ENCODE peak calls at places on chromosomes 13 and 19, in eight cellular contexts. H, K, A, X, C, T, V and N are unnamed samples.

GRCh38 chr13:25490236-25490635 is 118.5 kb downstream of the ATP8A2 start:
- DNase-seq in H (no peak), K (no peak), A (no peak), X (no peak), C (no peak), T (no peak), V (no peak), N (no peak)

GRCh38 chr19:17968376-17968775 is 1.5 kb downstream of the KCNN1 start:
- DNase-seq in H (no peak), K (no peak), A (no peak), X (no peak), C (no peak), T (no peak), V (no peak), N (no peak)

GRCh38 chr13:76993021-76993420 is 1.1 kb downstream of the CLN5 start:
- DNase-seq in H (no peak), K (no peak), A (no peak), X (peak; percentile 28), C (no peak), T (peak; percentile 49), V (no peak), N (no peak)

GRCh38 chr19:10289167-10289835 is 451 bp upstream of the ICAM5 start:
- DNase-seq in H (peak; percentile 52), K (peak; percentile 60), A (peak; percentile 72), X (peak; percentile 54), C (peak; percentile 76), T (peak; percentile 36), V (no peak), N (peak; percentile 91)

GRCh38 chr19:6674868-6675305 is 4.9 kb upstream of the TNFSF14 start:
- DNase-seq in H (peak; percentile 84), K (peak; percentile 92), A (peak; percentile 97), X (peak; percentile 21), C (peak; percentile 98), T (peak; percentile 80), V (peak; percentile 73), N (peak; percentile 93)

GRCh38 chr13:96992633-96993032 is 1.6 kb downstream of the OXGR1 start:
- DNase-seq in H (no peak), K (no peak), A (no peak), X (no peak), C (no peak), T (no peak), V (no peak), N (no peak)

GRCh38 chr13:46324976-46325375 is 62.1 kb downstream of the RUBCNL start:
- DNase-seq in H (no peak), K (no peak), A (no peak), X (no peak), C (no peak), T (peak; percentile 68), V (no peak), N (no peak)

GRCh38 chr13:99988469-99989375 is 7.1 kb downstream of the ZIC2 start:
- DNase-seq in H (no peak), K (no peak), A (no peak), X (no peak), C (no peak), T (no peak), V (no peak), N (no peak)

GRCh38 chr13:74015137-74015536 is 119.1 kb downstream of the KLF12 start:
- DNase-seq in H (no peak), K (no peak), A (no peak), X (peak; percentile 39), C (no peak), T (peak; percentile 41), V (no peak), N (peak; percentile 18)

GRCh38 chr19:45496349-45496953 is 396 bp downstream of the RTN2 start:
- DNase-seq in H (no peak), K (no peak), A (peak; percentile 56), X (no peak), C (peak; percentile 72), T (no peak), V (no peak), N (no peak)

GRCh38 chr13:33483471-33483870 is 197.9 kb upstream of the STARD13 start:
- DNase-seq in H (no peak), K (no peak), A (no peak), X (peak; percentile 28), C (no peak), T (peak; percentile 40), V (no peak), N (no peak)

GRCh38 chr19:29524201-29524911 is 1.4 kb upstream of the VSTM2B start:
- DNase-seq in H (no peak), K (no peak), A (no peak), X (no peak), C (no peak), T (no peak), V (no peak), N (no peak)

GRCh38 chr13:82088781-82089180 is 1747.9 kb upstream of the SPRY2 start:
- DNase-seq in H (no peak), K (no peak), A (no peak), X (no peak), C (no peak), T (no peak), V (no peak), N (no peak)

GRCh38 chr19:12788682-12789097 is 2.6 kb upstream of the JUNB start:
- DNase-seq in H (no peak), K (no peak), A (peak; percentile 69), X (peak; percentile 75), C (peak; percentile 72), T (peak; percentile 81), V (peak; percentile 90), N (peak; percentile 93)

GRCh38 chr13:106373304-106373988 is 162.0 kb downstream of the EFNB2 start:
- DNase-seq in H (no peak), K (no peak), A (no peak), X (no peak), C (no peak), T (no peak), V (no peak), N (peak; percentile 77)

GRCh38 chr19:18778826-18779354 is 12.2 kb downstream of the COMP start:
- DNase-seq in H (no peak), K (no peak), A (no peak), X (no peak), C (no peak), T (no peak), V (no peak), N (no peak)

GRCh38 chr13:24053505-24054251 is 106.8 kb upstream of the SPATA13 start:
- DNase-seq in H (peak; percentile 36), K (peak; percentile 35), A (peak; percentile 80), X (peak; percentile 68), C (peak; percentile 80), T (peak; percentile 75), V (no peak), N (peak; percentile 81)

GRCh38 chr13:67036694-67037093 is 193.4 kb downstream of the PCDH9 start:
- DNase-seq in H (no peak), K (no peak), A (no peak), X (no peak), C (no peak), T (no peak), V (no peak), N (no peak)

GRCh38 chr19:45442927-45443461 is 19.3 kb upstream of the ERCC1 start:
- DNase-seq in H (no peak), K (no peak), A (peak; percentile 72), X (peak; percentile 59), C (peak; percentile 60), T (peak; percentile 64), V (no peak), N (peak; percentile 44)

GRCh38 chr19:29277107-29277506 is 64.2 kb upstream of the UQCRFS1 start:
- DNase-seq in H (no peak), K (peak; percentile 4), A (peak; percentile 77), X (no peak), C (peak; percentile 88), T (no peak), V (peak; percentile 25), N (peak; percentile 83)

GRCh38 chr19:55258476-55258827 is 365 bp downstream of the PPP6R1 start:
- DNase-seq in H (no peak), K (peak; percentile 27), A (peak; percentile 36), X (no peak), C (no peak), T (no peak), V (no peak), N (peak; percentile 42)

GRCh38 chr19:47545061-47545948 is 27.6 kb downstream of the ZNF541 start:
- DNase-seq in H (no peak), K (no peak), A (no peak), X (no peak), C (no peak), T (no peak), V (no peak), N (no peak)

GRCh38 chr19:2798733-2799132 is 13.4 kb downstream of the THOP1 start:
- DNase-seq in H (no peak), K (no peak), A (no peak), X (peak; percentile 7), C (no peak), T (no peak), V (no peak), N (no peak)

GRCh38 chr19:6354098-6354674 is 7.1 kb upstream of the CLPP start:
- DNase-seq in H (no peak), K (no peak), A (no peak), X (no peak), C (no peak), T (peak; percentile 43), V (no peak), N (no peak)

GRCh38 chr13:27997904-27998522 is 9.5 kb upstream of the URAD start:
- DNase-seq in H (no peak), K (no peak), A (peak; percentile 71), X (peak; percentile 28), C (peak; percentile 49), T (peak; percentile 48), V (no peak), N (peak; percentile 70)

GRCh38 chr13:43309301-43309700 is 285.9 kb downstream of the DNAJC15 start:
- DNase-seq in H (no peak), K (no peak), A (no peak), X (peak; percentile 44), C (no peak), T (peak; percentile 61), V (no peak), N (no peak)

GRCh38 chr13:51589793-51590192 is 5.5 kb downstream of the WDFY2 start:
- DNase-seq in H (no peak), K (no peak), A (no peak), X (no peak), C (no peak), T (no peak), V (no peak), N (no peak)

GRCh38 chr13:27559714-27560113 is 60.6 kb downstream of the LNX2 start:
- DNase-seq in H (no peak), K (no peak), A (no peak), X (no peak), C (no peak), T (no peak), V (no peak), N (no peak)

GRCh38 chr19:41702208-41702651 is 6.2 kb upstream of the CEACAM5 start:
- DNase-seq in H (no peak), K (no peak), A (no peak), X (peak; percentile 33), C (peak; percentile 15), T (peak; percentile 57), V (no peak), N (no peak)

GRCh38 chr19:16364231-16364865 is 39.7 kb downstream of the KLF2 start:
- DNase-seq in H (no peak), K (no peak), A (no peak), X (no peak), C (no peak), T (no peak), V (no peak), N (no peak)

GRCh38 chr13:50513528-50513863 is 330.0 kb downstream of the DLEU7 start:
- DNase-seq in H (no peak), K (no peak), A (no peak), X (no peak), C (no peak), T (no peak), V (no peak), N (no peak)

GRCh38 chr13:73585236-73585635 is 526.4 kb downstream of the KLF5 start:
- DNase-seq in H (no peak), K (no peak), A (no peak), X (no peak), C (no peak), T (no peak), V (no peak), N (no peak)